ENCODE peak calls at places on chromosome 14, in seven cellular contexts. E, W, Z, M, S, J and H are unnamed samples.
A peak's percentile ranks its signal among the peaks of the same experiment; 100 is the strongest.

GRCh38 chr14:81221579-81222102 is 882 bp upstream of the GTF2A1 start:
- DNase-seq in E (peak; percentile 11), W (no peak), Z (no peak), M (no peak), S (no peak), J (no peak), H (no peak)

GRCh38 chr14:28975084-28975483 is 208.5 kb downstream of the FOXG1 start:
- DNase-seq in E (no peak), W (no peak), Z (no peak), M (no peak), S (peak; percentile 52), J (no peak), H (no peak)

GRCh38 chr14:76828339-76829015 is 2.3 kb downstream of the LRRC74A start:
- DNase-seq in E (no peak), W (no peak), Z (no peak), M (no peak), S (no peak), J (no peak), H (no peak)

GRCh38 chr14:69346710-69347109 is 51.4 kb downstream of the ERH start:
- DNase-seq in E (peak; percentile 81), W (peak; percentile 57), Z (peak; percentile 57), M (peak; percentile 41), S (peak; percentile 87), J (no peak), H (peak; percentile 38)

GRCh38 chr14:106831322-106831720 is 1304.9 kb downstream of the TMEM121 start:
- DNase-seq in E (no peak), W (peak; percentile 18), Z (no peak), M (peak; percentile 35), S (no peak), J (no peak), H (no peak)

GRCh38 chr14:74552623-74553022 is 59.1 kb downstream of the ISCA2 start:
- DNase-seq in E (no peak), W (peak; percentile 79), Z (no peak), M (peak; percentile 80), S (no peak), J (peak; percentile 66), H (no peak)

GRCh38 chr14:35333797-35334743 is 41.9 kb downstream of the PSMA6 start:
- DNase-seq in E (no peak), W (no peak), Z (no peak), M (no peak), S (no peak), J (no peak), H (peak; percentile 71)

GRCh38 chr14:44412858-44413569 is 94.1 kb downstream of the FSCB start:
- DNase-seq in E (no peak), W (no peak), Z (no peak), M (no peak), S (peak; percentile 31), J (no peak), H (no peak)

GRCh38 chr14:51131516-51131915 is 36.6 kb upstream of the TRIM9 start:
- DNase-seq in E (no peak), W (no peak), Z (no peak), M (no peak), S (no peak), J (no peak), H (no peak)

GRCh38 chr14:51129130-51129529 is 34.2 kb upstream of the TRIM9 start:
- DNase-seq in E (no peak), W (no peak), Z (no peak), M (no peak), S (no peak), J (no peak), H (no peak)
- TF ChIP-seq CTCF in E (no peak), W (no peak), Z (no peak), M (no peak), S (peak; percentile 42), J (no peak), H (no peak)

GRCh38 chr14:91357272-91357671 is 60.3 kb downstream of the CCDC88C start:
- DNase-seq in E (no peak), W (no peak), Z (no peak), M (no peak), S (no peak), J (no peak), H (no peak)

GRCh38 chr14:91354979-91355685 is 62.5 kb downstream of the CCDC88C start:
- DNase-seq in E (peak; percentile 71), W (no peak), Z (peak; percentile 40), M (no peak), S (peak; percentile 80), J (no peak), H (no peak)

GRCh38 chr14:91356218-91356763 is 61.3 kb downstream of the CCDC88C start:
- DNase-seq in E (no peak), W (no peak), Z (no peak), M (no peak), S (no peak), J (no peak), H (no peak)

GRCh38 chr14:91358654-91359210 is 58.9 kb downstream of the CCDC88C start:
- DNase-seq in E (no peak), W (no peak), Z (no peak), M (no peak), S (no peak), J (no peak), H (no peak)

DNA sequence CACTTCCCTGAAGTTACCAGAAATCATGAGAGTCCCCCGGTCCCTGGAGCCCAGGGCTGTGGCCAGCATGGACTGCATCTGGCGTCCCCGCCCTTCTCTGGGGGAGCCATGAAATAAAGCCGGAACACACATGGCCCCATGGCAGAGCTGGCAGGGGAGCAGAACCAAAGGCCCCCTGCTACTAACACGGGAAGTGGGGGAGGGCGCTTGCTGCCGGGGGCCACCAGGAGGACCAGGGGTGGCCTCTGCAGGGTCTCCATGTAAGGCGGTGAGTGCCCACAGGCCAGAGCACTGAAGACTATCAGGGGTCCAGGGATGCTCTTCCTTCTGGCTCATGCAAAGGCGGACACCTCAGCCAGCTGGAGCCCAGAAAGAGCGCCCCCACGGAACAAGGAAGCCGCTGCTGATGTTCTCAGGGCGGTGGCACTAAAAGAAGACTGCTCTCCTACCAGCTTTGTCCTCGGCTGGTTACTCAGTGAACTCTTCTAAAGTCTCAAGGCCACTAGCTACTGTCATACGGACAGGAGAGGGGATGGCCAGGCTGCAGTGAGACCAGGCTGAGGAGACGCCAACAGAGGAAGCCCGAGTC is 59.8 kb downstream of the CCDC88C start:
- DNase-seq in E (no peak), W (no peak), Z (no peak), M (no peak), S (no peak), J (no peak), H (no peak)
- TF ChIP-seq CTCF in E (no peak), W (no peak), Z (no peak), M (no peak), S (no peak), J (no peak), H (no peak)

GRCh38 chr14:67438969-67439368 is 27.0 kb upstream of the PLEK2 start:
- DNase-seq in E (no peak), W (no peak), Z (no peak), M (no peak), S (no peak), J (no peak), H (no peak)

GRCh38 chr14:67440513-67440912 is 28.5 kb upstream of the PLEK2 start:
- DNase-seq in E (no peak), W (no peak), Z (no peak), M (no peak), S (no peak), J (no peak), H (no peak)

GRCh38 chr14:67435603-67436002 is 23.6 kb upstream of the PLEK2 start:
- DNase-seq in E (no peak), W (no peak), Z (no peak), M (no peak), S (no peak), J (no peak), H (no peak)

GRCh38 chr14:67432088-67432564 is 20.2 kb upstream of the PLEK2 start:
- DNase-seq in E (no peak), W (no peak), Z (no peak), M (no peak), S (no peak), J (no peak), H (no peak)

DNA sequence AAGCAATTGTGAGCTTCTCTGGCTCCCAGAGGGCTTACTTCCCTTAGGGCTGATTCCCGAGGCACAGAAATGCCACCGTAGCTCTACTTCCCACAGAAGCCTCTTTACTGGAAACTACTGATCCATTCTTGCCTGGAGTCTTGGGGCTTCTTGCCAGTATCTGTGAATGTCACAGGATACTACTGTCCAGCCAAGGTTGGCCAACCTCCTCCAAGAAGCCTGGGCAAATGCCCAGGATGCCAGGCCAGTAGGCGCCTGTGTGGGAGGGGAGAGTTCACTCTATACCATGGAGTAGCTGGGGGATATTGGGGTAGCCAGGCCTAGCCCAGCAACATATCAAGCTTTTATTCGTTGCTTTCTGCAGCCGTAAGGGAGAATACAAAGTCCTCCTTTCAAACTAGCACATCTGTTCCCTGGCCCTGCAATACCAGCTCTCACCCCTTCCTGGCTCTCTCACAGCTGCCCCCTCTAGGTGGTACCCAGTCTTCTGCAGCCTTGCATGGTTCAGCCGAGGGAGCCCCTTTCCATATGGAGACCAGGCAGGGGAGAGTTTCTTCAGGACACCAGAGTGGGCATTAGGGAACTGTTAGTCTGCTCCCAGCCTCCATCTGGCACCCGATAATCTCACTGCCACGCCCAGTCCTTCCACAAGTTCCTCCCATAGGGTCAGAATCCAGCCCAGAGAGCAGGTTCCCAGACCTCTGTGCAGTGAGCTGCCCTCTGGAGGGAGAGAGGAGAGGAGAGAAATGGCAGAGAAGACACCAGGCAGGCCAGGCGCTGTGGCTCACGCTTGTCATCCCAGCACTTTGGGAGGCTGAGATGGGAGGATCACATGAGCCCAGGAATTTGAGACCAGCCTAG is 24.3 kb upstream of the PLEK2 start:
- DNase-seq in E (no peak), W (no peak), Z (no peak), M (no peak), S (peak; percentile 62), J (no peak), H (no peak)
- TF ChIP-seq CTCF in E (no peak), W (no peak), Z (no peak), M (no peak), S (peak; percentile 50), J (no peak), H (no peak)

GRCh38 chr14:53152627-53152908 is 555 bp downstream of the DDHD1 start:
- DNase-seq in E (no peak), W (no peak), Z (no peak), M (no peak), S (no peak), J (no peak), H (peak; percentile 40)

GRCh38 chr14:53151523-53151866 is 1.6 kb downstream of the DDHD1 start:
- DNase-seq in E (no peak), W (no peak), Z (peak; percentile 1), M (no peak), S (no peak), J (no peak), H (no peak)

GRCh38 chr14:53152909-53153701 is at the start of gene DDHD1:
- DNase-seq in E (peak; percentile 60), W (peak; percentile 85), Z (peak; percentile 63), M (peak; percentile 76), S (peak; percentile 85), J (peak; percentile 85), H (peak; percentile 65)

GRCh38 chr14:53153702-53154112 is 584 bp upstream of the DDHD1 start:
- DNase-seq in E (no peak), W (no peak), Z (no peak), M (no peak), S (no peak), J (no peak), H (no peak)

DNA sequence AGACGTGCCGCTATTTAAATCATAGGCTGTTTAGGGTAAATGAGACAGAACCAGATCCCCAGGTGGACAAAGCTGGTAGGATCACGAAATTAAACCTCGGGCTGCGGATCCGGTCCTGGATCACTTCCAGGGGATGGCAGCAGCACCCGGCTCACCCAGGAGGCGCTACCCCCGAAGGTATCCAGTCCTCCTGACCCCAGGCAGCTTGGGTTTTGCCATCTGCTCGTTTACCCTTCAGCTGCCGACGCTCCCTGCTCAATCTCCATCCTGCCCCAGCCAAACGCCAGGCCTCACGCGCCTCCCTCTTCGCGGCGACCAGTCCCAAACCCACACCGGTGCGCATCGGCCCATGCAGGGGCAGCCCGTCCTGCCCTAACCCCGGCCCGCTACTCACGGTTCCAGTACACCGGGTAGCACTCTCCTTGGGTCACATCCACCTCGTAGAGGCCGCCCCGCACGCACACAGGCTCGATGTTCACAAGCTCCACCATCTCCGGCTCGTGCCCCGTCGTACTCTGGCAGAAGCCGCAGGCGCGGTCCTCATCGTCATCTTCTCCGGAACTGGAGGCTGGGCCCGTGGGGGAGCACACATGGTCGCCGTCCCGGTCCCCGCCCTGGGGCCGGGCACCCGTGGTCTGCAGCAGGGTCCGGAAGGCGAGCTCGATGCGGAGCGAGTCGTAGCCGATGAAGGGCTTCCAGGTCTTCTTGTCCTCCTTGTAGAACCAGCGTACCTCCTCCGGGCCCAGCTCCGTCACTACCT is 1.1 kb downstream of the DDHD1 start:
- DNase-seq in E (peak; percentile 34), W (peak; percentile 55), Z (peak; percentile 31), M (peak; percentile 52), S (peak; percentile 41), J (peak; percentile 56), H (peak; percentile 73)
- TF ChIP-seq CTCF in E (no peak), W (no peak), Z (peak; percentile 40), M (no peak), S (peak; percentile 46), J (no peak), H (no peak)